ENCODE peak calls at places on chromosomes 4 and X, in eight cellular contexts. Y is WERI-Rb-1, S is choroid plexus epithelial cell, P is kidney, L is AG09319, Z is GM10248, N is omental fat pad, A is fibroblast of mammary gland. G is an unnamed sample.

GRCh38 chrX:39875834-39876625 is 221.7 kb downstream of the BCOR start:
- DNase-seq in Y (peak), S (no peak), P (no peak), L (no peak), Z (no peak), N (no peak), A (no peak), G (peak)

GRCh38 chrX:139825618-139826017 is 107.2 kb downstream of the ATP11C start:
- DNase-seq in Y (no peak), S (no peak), P (no peak), L (no peak), Z (no peak), N (no peak), A (no peak), G (no peak)

GRCh38 chrX:113473418-113473817 is 632.8 kb upstream of the AMOT start:
- DNase-seq in Y (no peak), S (no peak), P (no peak), L (no peak), Z (no peak), N (no peak), A (peak), G (peak)

GRCh38 chrX:72041901-72042859 is 89.5 kb downstream of the RTL5 start:
- DNase-seq in Y (peak), S (peak), P (no peak), L (no peak), Z (no peak), N (no peak), A (peak), G (no peak)

GRCh38 chrX:22969416-22969815 is 30.3 kb upstream of the DDX53 start:
- DNase-seq in Y (no peak), S (peak), P (no peak), L (no peak), Z (no peak), N (no peak), A (no peak), G (no peak)

GRCh38 chr4:23822181-23822580 is 67.7 kb downstream of the PPARGC1A start:
- DNase-seq in Y (no peak), S (no peak), P (no peak), L (no peak), Z (no peak), N (no peak), A (peak), G (peak)

GRCh38 chrX:15930585-15930984 is 76.0 kb upstream of the AP1S2 start:
- DNase-seq in Y (no peak), S (peak), P (no peak), L (peak), Z (peak), N (no peak), A (peak), G (peak)

GRCh38 chrX:37060999-37061398 is 52.8 kb downstream of the FAM47C start:
- DNase-seq in Y (no peak), S (peak), P (no peak), L (no peak), Z (peak), N (no peak), A (peak), G (peak)

GRCh38 chr4:1514612-1515011 is 108.4 kb upstream of the NKX1-1 start:
- DNase-seq in Y (no peak), S (no peak), P (no peak), L (no peak), Z (no peak), N (no peak), A (no peak), G (no peak)

GRCh38 chr4:1512081-1512737 is 106.0 kb upstream of the NKX1-1 start:
- DNase-seq in Y (no peak), S (no peak), P (peak), L (no peak), Z (no peak), N (no peak), A (no peak), G (no peak)

GRCh38 chr4:1511441-1512041 is 105.3 kb upstream of the NKX1-1 start:
- DNase-seq in Y (peak), S (peak), P (peak), L (no peak), Z (no peak), N (no peak), A (peak), G (no peak)

GRCh38 chr4:1513936-1514483 is 107.8 kb upstream of the NKX1-1 start:
- DNase-seq in Y (no peak), S (no peak), P (no peak), L (no peak), Z (no peak), N (no peak), A (no peak), G (no peak)

GRCh38 chr4:1512738-1513660 is 106.8 kb upstream of the NKX1-1 start:
- DNase-seq in Y (peak), S (peak), P (peak), L (no peak), Z (no peak), N (no peak), A (no peak), G (no peak)
- TF ChIP-seq CTCF in Y (peak), S (peak), P (peak), L (peak), Z (peak), N (peak), A (no peak), G (no peak)

DNA sequence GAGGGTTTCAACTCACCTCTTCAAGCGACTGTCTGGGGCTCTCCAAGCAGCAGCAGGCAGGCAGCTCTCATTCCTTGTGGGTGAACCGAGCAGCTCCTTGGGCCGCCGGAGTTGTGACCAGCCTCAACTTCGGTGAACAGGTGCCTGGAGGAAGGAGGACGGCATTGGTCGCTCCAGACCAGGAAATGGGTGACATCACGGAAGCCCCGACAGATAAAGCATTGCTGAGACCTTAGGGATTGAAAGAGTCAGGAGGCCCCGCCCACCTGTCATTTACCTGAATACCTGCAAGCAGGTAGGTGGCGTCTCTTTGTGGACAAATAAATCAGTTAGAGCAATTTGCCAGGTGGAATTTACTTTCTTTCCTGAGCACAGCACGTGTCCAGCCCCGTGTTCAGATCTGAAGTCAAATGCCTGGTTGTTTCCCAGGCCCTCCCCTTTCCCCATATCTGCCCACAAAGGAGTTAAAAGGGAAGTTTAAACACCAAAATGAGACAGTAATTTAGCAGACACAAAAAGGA is at the start of gene LNX1:
- DNase-seq in Y (no peak), S (no peak), P (peak), L (no peak), Z (no peak), N (no peak), A (no peak), G (peak)
- TF ChIP-seq CTCF in Y (no peak), S (no peak), P (peak), L (no peak), Z (no peak), N (no peak), A (no peak), G (no peak)

GRCh38 chr4:95637047-95637600 is 88.4 kb upstream of the UNC5C start:
- DNase-seq in Y (no peak), S (peak), P (no peak), L (no peak), Z (no peak), N (no peak), A (peak), G (peak)
- TF ChIP-seq CTCF in Y (no peak), S (peak), P (no peak), L (no peak), Z (no peak), N (no peak), A (peak), G (peak)

DNA sequence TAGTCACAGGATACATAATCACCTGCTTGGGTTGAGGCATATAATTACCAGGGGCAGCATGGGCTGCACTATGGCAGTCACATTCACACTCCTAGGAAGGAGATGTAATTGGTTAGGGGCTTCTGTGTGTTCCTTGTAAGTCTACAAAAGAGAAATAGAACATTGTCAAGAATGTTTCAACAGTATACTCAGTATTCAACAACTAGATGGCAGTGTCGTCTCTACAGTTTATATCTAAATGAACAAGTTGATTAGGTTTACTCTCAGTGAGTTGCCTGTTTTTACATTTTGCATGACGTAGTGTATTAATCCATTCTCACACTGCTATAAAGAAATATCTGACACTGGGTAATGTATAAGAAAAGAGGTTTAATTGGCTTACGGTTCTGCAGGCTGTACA is 50.5 kb upstream of the RAB33B start:
- DNase-seq in Y (no peak), S (peak), P (no peak), L (no peak), Z (no peak), N (no peak), A (no peak), G (peak)
- TF ChIP-seq CTCF in Y (peak), S (peak), P (no peak), L (no peak), Z (no peak), N (no peak), A (no peak), G (no peak)

GRCh38 chrX:68945603-68946228 is 116.9 kb downstream of the EFNB1 start:
- DNase-seq in Y (peak), S (peak), P (no peak), L (no peak), Z (peak), N (no peak), A (peak), G (peak)
- TF ChIP-seq CTCF in Y (peak), S (peak), P (no peak), L (peak), Z (no peak), N (no peak), A (peak), G (peak)